ENCODE peak calls at places on chromosome 6, in ten cellular contexts. One of them, this sample, is unnamed.

GRCh38 chr6:30101423-30101938 is 11.4 kb downstream of the TRIM31 start:
- DNase-seq in left ventricle myocardium inferior: no peak
- DNase-seq in ACHN: no peak
- DNase-seq in SW480: peak
- DNase-seq in left cardiac atrium: no peak
- DNase-seq in Kasumi-1: peak
- DNase-seq in activated T-helper 1 cell treated with Interleukin-2 at 50 U/mL for 16 hours: no peak
- DNase-seq in neural progenitor cell: no peak
- DNase-seq in stromal cell of bone marrow: no peak
- DNase-seq in LHCN-M2: peak
- DNase-seq in this sample: no peak

GRCh38 chr6:105748737-105749161 is 337.4 kb upstream of the PRDM1 start:
- DNase-seq in neural progenitor cell: no peak
- DNase-seq in stromal cell of bone marrow: peak
- DNase-seq in left ventricle myocardium inferior: no peak
- DNase-seq in left cardiac atrium: no peak
- DNase-seq in activated T-helper 1 cell treated with Interleukin-2 at 50 U/mL for 16 hours: no peak
- DNase-seq in SW480: no peak
- DNase-seq in Kasumi-1: no peak
- DNase-seq in ACHN: no peak
- DNase-seq in LHCN-M2: no peak
- DNase-seq in this sample: no peak

GRCh38 chr6:114096553-114097172 is 125.7 kb upstream of the HDAC2 start:
- DNase-seq in LHCN-M2: peak
- DNase-seq in neural progenitor cell: peak
- DNase-seq in Kasumi-1: peak
- DNase-seq in SW480: peak
- DNase-seq in stromal cell of bone marrow: no peak
- DNase-seq in ACHN: peak
- DNase-seq in activated T-helper 1 cell treated with Interleukin-2 at 50 U/mL for 16 hours: no peak
- DNase-seq in left cardiac atrium: no peak
- DNase-seq in left ventricle myocardium inferior: no peak
- DNase-seq in this sample: peak

GRCh38 chr6:141877275-141877983 is 255.3 kb upstream of the GJE1 start:
- DNase-seq in SW480: no peak
- DNase-seq in stromal cell of bone marrow: no peak
- DNase-seq in ACHN: no peak
- DNase-seq in LHCN-M2: no peak
- DNase-seq in left cardiac atrium: no peak
- DNase-seq in Kasumi-1: no peak
- DNase-seq in activated T-helper 1 cell treated with Interleukin-2 at 50 U/mL for 16 hours: no peak
- DNase-seq in neural progenitor cell: no peak
- DNase-seq in left ventricle myocardium inferior: no peak
- DNase-seq in this sample: no peak

GRCh38 chr6:71512256-71512655 is 223.6 kb downstream of the OGFRL1 start:
- DNase-seq in SW480: no peak
- DNase-seq in ACHN: no peak
- DNase-seq in Kasumi-1: no peak
- DNase-seq in left cardiac atrium: no peak
- DNase-seq in left ventricle myocardium inferior: no peak
- DNase-seq in neural progenitor cell: no peak
- DNase-seq in activated T-helper 1 cell treated with Interleukin-2 at 50 U/mL for 16 hours: no peak
- DNase-seq in LHCN-M2: peak
- DNase-seq in stromal cell of bone marrow: no peak
- DNase-seq in this sample: no peak

GRCh38 chr6:90656325-90656724 is 69.5 kb upstream of the MAP3K7 start:
- DNase-seq in Kasumi-1: peak
- DNase-seq in left cardiac atrium: no peak
- DNase-seq in stromal cell of bone marrow: no peak
- DNase-seq in SW480: no peak
- DNase-seq in neural progenitor cell: no peak
- DNase-seq in activated T-helper 1 cell treated with Interleukin-2 at 50 U/mL for 16 hours: no peak
- DNase-seq in LHCN-M2: no peak
- DNase-seq in left ventricle myocardium inferior: no peak
- DNase-seq in ACHN: no peak
- DNase-seq in this sample: no peak

GRCh38 chr6:474454-475185 is 83.1 kb downstream of the IRF4 start:
- DNase-seq in activated T-helper 1 cell treated with Interleukin-2 at 50 U/mL for 16 hours: peak
- DNase-seq in Kasumi-1: peak
- DNase-seq in left ventricle myocardium inferior: no peak
- DNase-seq in neural progenitor cell: peak
- DNase-seq in stromal cell of bone marrow: no peak
- DNase-seq in left cardiac atrium: no peak
- DNase-seq in LHCN-M2: peak
- DNase-seq in ACHN: no peak
- DNase-seq in SW480: no peak
- DNase-seq in this sample: peak

GRCh38 chr6:99330159-99330558 is 19.3 kb downstream of the FAXC start:
- DNase-seq in left cardiac atrium: peak
- DNase-seq in neural progenitor cell: peak
- DNase-seq in Kasumi-1: peak
- DNase-seq in left ventricle myocardium inferior: no peak
- DNase-seq in activated T-helper 1 cell treated with Interleukin-2 at 50 U/mL for 16 hours: peak
- DNase-seq in SW480: peak
- DNase-seq in LHCN-M2: peak
- DNase-seq in stromal cell of bone marrow: peak
- DNase-seq in ACHN: peak
- DNase-seq in this sample: no peak